ENCODE peak calls at places on chromosomes 16 and 17, in ten cellular contexts. F is CD4-positive, CD25-positive, alpha-beta regulatory T cell; K is DND-41; P is CD8-positive, alpha-beta memory T cell; G is cardiac muscle cell; O is pancreas; R is stomach; Q is psoas muscle; J is uterus; A is HCT116. L is an unnamed sample.
A peak's percentile ranks its signal among the peaks of the same experiment; 100 is the strongest.

GRCh38 chr16:84498859-84499620 is 5.4 kb downstream of the MEAK7 start:
- DNase-seq in F (no peak), K (no peak), P (no peak), G (no peak), O (no peak), R (no peak), Q (no peak), J (no peak), A (no peak), L (no peak)

GRCh38 chr16:66357523-66357928 is 9.0 kb upstream of the CDH5 start:
- DNase-seq in F (peak; percentile 32), K (peak; percentile 53), P (no peak), G (peak; percentile 90), O (no peak), R (peak; percentile 43), Q (no peak), J (peak; percentile 31), A (peak; percentile 72), L (no peak)

GRCh38 chr17:61310611-61311010 is 89.0 kb upstream of the TBX2 start:
- DNase-seq in F (no peak), K (no peak), P (no peak), G (no peak), O (no peak), R (no peak), Q (no peak), J (no peak), A (no peak), L (no peak)

GRCh38 chr17:47301831-47302230 is 21.9 kb upstream of the EFCAB13 start:
- DNase-seq in F (no peak), K (no peak), P (no peak), G (no peak), O (no peak), R (no peak), Q (no peak), J (no peak), A (no peak), L (no peak)

GRCh38 chr16:66604376-66605176 is at the start of gene CMTM3:
- DNase-seq in F (peak; percentile 75), K (peak; percentile 84), P (peak; percentile 55), G (peak; percentile 73), O (peak; percentile 84), R (peak; percentile 59), Q (peak; percentile 76), J (peak; percentile 73), A (peak; percentile 21), L (peak; percentile 73)

GRCh38 chr16:71348262-71349085 is 10.0 kb upstream of the CALB2 start:
- DNase-seq in F (no peak), K (no peak), P (no peak), G (no peak), O (no peak), R (no peak), Q (no peak), J (no peak), A (no peak), L (no peak)

GRCh38 chr16:25198021-25198420 is 18.7 kb upstream of the AQP8 start:
- DNase-seq in F (no peak), K (no peak), P (no peak), G (no peak), O (no peak), R (no peak), Q (no peak), J (no peak), A (peak; percentile 51), L (no peak)

GRCh38 chr17:75266315-75267145 is 4.5 kb downstream of the MIF4GD start:
- DNase-seq in F (no peak), K (no peak), P (no peak), G (no peak), O (no peak), R (no peak), Q (no peak), J (no peak), A (no peak), L (no peak)

GRCh38 chr17:81466564-81467472 is 45.8 kb downstream of the ACTG1 start:
- DNase-seq in F (no peak), K (no peak), P (no peak), G (no peak), O (no peak), R (no peak), Q (no peak), J (no peak), A (no peak), L (no peak)
- H3K4me1 ChIP-seq in F (no peaks in the 10 kb centered on the region), K (no peaks in the 10 kb centered on the region), P (no peaks in the 10 kb centered on the region), G (no peaks in the 10 kb centered on the region), O (no peaks in the 10 kb centered on the region), R (peaks cover 28% of the 10 kb centered on the region), Q (no peaks in the 10 kb centered on the region), J (no peaks in the 10 kb centered on the region), A (peaks cover 10% of the 10 kb centered on the region), L (no peaks in the 10 kb centered on the region)

GRCh38 chr17:58002154-58002553 is 4.9 kb downstream of the SRSF1 start:
- DNase-seq in F (no peak), K (no peak), P (no peak), G (no peak), O (no peak), R (no peak), Q (no peak), J (no peak), A (no peak), L (no peak)

GRCh38 chr17:58001461-58002124 is 5.5 kb downstream of the SRSF1 start:
- DNase-seq in F (no peak), K (no peak), P (no peak), G (no peak), O (no peak), R (no peak), Q (no peak), J (no peak), A (no peak), L (no peak)

GRCh38 chr17:58004060-58004459 is 3.0 kb downstream of the SRSF1 start:
- DNase-seq in F (no peak), K (no peak), P (no peak), G (no peak), O (no peak), R (no peak), Q (no peak), J (no peak), A (no peak), L (no peak)

GRCh38 chr17:58002973-58003372 is 4.1 kb downstream of the SRSF1 start:
- DNase-seq in F (no peak), K (no peak), P (no peak), G (no peak), O (no peak), R (no peak), Q (no peak), J (no peak), A (no peak), L (no peak)

DNA sequence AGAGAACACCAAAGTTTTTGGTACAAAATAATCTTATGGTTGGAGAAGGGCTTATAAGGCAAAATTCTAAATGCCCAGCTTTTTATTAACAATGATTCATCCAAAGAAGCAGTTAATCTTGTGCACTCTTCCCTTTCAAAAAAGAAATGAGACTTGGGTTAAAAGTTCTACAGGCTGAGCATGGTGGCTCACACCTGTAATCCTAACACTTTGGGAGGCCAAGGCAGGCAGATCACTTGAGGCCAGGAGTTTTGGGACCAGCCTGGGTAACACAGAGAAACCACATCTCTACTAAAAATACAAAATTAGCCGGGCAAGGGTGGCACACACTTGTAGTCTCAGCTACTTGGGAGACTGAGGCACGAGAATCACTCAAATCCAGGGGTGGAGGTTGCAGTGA is 4.5 kb downstream of the SRSF1 start:
- DNase-seq in F (no peak), K (no peak), P (no peak), G (no peak), O (no peak), R (no peak), Q (no peak), J (no peak), A (no peak), L (no peak)
- H3K4me1 ChIP-seq in F (peaks cover 40% of the 10 kb centered on the region), K (peaks cover 46% of the 10 kb centered on the region), P (peaks cover 38% of the 10 kb centered on the region), G (peaks cover 18% of the 10 kb centered on the region), O (peaks cover 28% of the 10 kb centered on the region), R (peaks cover 70% of the 10 kb centered on the region), Q (peaks cover 63% of the 10 kb centered on the region), J (peaks cover 22% of the 10 kb centered on the region), A (peaks cover 47% of the 10 kb centered on the region), L (peaks cover 52% of the 10 kb centered on the region)

GRCh38 chr17:38352245-38353083 is 820 bp downstream of the SOCS7 start:
- DNase-seq in F (peak; percentile 29), K (peak; percentile 44), P (peak; percentile 9), G (peak; percentile 31), O (peak; percentile 75), R (peak; percentile 40), Q (peak; percentile 30), J (peak; percentile 28), A (no peak), L (no peak)

GRCh38 chr17:38353084-38353604 is 1.5 kb downstream of the SOCS7 start:
- DNase-seq in F (peak; percentile 20), K (no peak), P (no peak), G (peak; percentile 8), O (no peak), R (no peak), Q (no peak), J (no peak), A (no peak), L (no peak)

GRCh38 chr17:38355256-38355655 is 3.6 kb downstream of the SOCS7 start:
- DNase-seq in F (no peak), K (no peak), P (no peak), G (no peak), O (no peak), R (no peak), Q (no peak), J (no peak), A (no peak), L (no peak)

GRCh38 chr17:38354466-38354865 is 2.8 kb downstream of the SOCS7 start:
- DNase-seq in F (no peak), K (no peak), P (no peak), G (no peak), O (no peak), R (no peak), Q (no peak), J (no peak), A (no peak), L (no peak)

DNA sequence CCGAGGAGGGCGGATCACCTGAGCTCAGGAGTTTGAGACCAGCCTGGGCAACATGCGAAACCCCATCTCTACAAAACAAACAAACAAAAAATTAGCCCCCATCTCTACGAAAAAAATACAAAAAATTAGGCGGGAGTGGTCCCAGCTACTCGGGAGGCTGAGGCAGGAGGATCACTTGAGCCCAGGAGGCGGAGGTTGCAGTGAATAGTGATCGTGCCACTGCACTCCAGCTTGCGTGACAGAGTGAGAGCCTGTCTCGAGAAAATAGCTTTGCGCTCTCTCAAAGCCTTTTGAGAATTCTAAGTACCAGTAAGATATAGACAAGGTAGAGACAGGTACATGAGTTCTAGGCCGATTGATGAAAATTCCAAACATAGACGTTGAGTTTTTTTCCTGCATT is 2.0 kb downstream of the SOCS7 start:
- DNase-seq in F (no peak), K (no peak), P (no peak), G (no peak), O (no peak), R (no peak), Q (no peak), J (no peak), A (no peak), L (no peak)
- H3K4me1 ChIP-seq in F (peaks cover 34% of the 10 kb centered on the region), K (peaks cover 68% of the 10 kb centered on the region), P (peaks cover 26% of the 10 kb centered on the region), G (peaks cover 14% of the 10 kb centered on the region), O (peaks cover 22% of the 10 kb centered on the region), R (peaks cover 75% of the 10 kb centered on the region), Q (peaks cover 53% of the 10 kb centered on the region), J (peaks cover 4% of the 10 kb centered on the region), A (peaks cover 32% of the 10 kb centered on the region), L (peaks cover 34% of the 10 kb centered on the region)

DNA sequence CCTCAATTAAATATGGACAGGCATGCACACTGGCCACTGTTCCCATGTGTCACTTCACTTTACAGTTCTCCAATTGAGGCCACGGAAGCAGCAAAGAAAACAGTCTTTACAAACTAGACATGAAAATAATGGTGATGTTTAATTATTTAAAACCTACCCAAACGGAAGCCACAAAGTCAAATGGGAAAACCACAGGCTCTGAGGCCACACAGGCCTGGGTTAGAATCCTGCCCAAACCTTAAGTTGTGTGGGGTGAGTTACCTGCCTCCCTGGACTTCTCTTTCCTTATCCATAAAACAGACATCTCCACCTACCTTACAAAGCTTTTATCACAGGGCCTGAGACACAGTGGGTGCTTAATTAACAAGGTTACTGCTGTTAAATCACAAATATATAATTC is 137.4 kb downstream of the PARN start:
- DNase-seq in F (no peak), K (no peak), P (no peak), G (no peak), O (no peak), R (no peak), Q (no peak), J (no peak), A (no peak), L (no peak)
- H3K4me1 ChIP-seq in F (peaks cover 2% of the 10 kb centered on the region), K (peaks cover 7% of the 10 kb centered on the region), P (peaks cover 8% of the 10 kb centered on the region), G (peaks cover 30% of the 10 kb centered on the region), O (peaks cover 12% of the 10 kb centered on the region), R (peaks cover 38% of the 10 kb centered on the region), Q (peaks cover 50% of the 10 kb centered on the region), J (no peaks in the 10 kb centered on the region), A (peaks cover 22% of the 10 kb centered on the region), L (peaks cover 22% of the 10 kb centered on the region)